ENCODE peak calls at places on chromosomes 7 and 10, in ten cellular contexts. E, B, Y, A, I, W, Q, N, H and V are unnamed samples.

GRCh38 chr10:93465806-93466675 is 16.1 kb downstream of the MYOF start:
- DNase-seq in B (peak; percentile 86), N (no peak), Q (peak; percentile 89), E (no peak), H (no peak), Y (peak; percentile 63), I (peak; percentile 96), A (peak; percentile 96), W (peak; percentile 12), V (no peak)

GRCh38 chr7:1123721-1124120 is 35.8 kb downstream of the GPER1 start:
- DNase-seq in Y (no peak), A (peak; percentile 13), E (no peak), B (peak; percentile 91), H (no peak), Q (peak; percentile 93), W (peak; percentile 61), N (no peak), I (no peak), V (no peak)

GRCh38 chr7:82194011-82194410 is 249.6 kb downstream of the CACNA2D1 start:
- DNase-seq in N (no peak), E (no peak), W (no peak), Y (no peak), B (peak; percentile 29), Q (peak; percentile 56), H (no peak), I (no peak), A (peak; percentile 38), V (no peak)

GRCh38 chr7:17392846-17393245 is 94.4 kb downstream of the AHR start:
- DNase-seq in N (no peak), B (peak; percentile 52), W (no peak), E (no peak), Y (no peak), H (no peak), I (no peak), Q (peak; percentile 56), A (peak; percentile 88), V (no peak)

GRCh38 chr7:27347261-27347610 is 104.6 kb downstream of the EVX1 start:
- DNase-seq in E (no peak), N (no peak), W (no peak), A (no peak), Y (no peak), H (no peak), I (no peak), B (no peak), Q (no peak), V (no peak)

GRCh38 chr7:44308741-44309270 is 16.6 kb downstream of the CAMK2B start:
- DNase-seq in H (no peak), E (no peak), Y (no peak), W (no peak), A (no peak), N (peak; percentile 4), Q (peak; percentile 14), I (no peak), B (peak; percentile 10), V (no peak)

GRCh38 chr10:111023060-111023459 is 53.8 kb upstream of the ADRA2A start:
- DNase-seq in H (no peak), N (no peak), A (no peak), I (no peak), Y (no peak), W (no peak), Q (no peak), B (no peak), E (no peak), V (no peak)

GRCh38 chr7:22561356-22561755 is 61.4 kb upstream of the STEAP1B start:
- DNase-seq in W (no peak), E (no peak), Q (peak; percentile 93), N (no peak), H (no peak), B (peak; percentile 90), Y (no peak), I (peak; percentile 90), A (peak; percentile 98), V (no peak)

GRCh38 chr7:155136619-155137243 is 66.6 kb downstream of the HTR5A start:
- DNase-seq in N (no peak), H (no peak), E (no peak), B (no peak), Q (no peak), I (no peak), A (no peak), Y (no peak), W (no peak), V (no peak)

GRCh38 chr10:91022924-91023707 is 102.2 kb upstream of the ANKRD1 start:
- DNase-seq in Y (no peak), Q (no peak), E (no peak), B (no peak), A (peak; percentile 43), H (no peak), W (peak; percentile 71), N (no peak), I (no peak), V (no peak)

GRCh38 chr7:91191771-91192170 is 72.5 kb upstream of the FZD1 start:
- DNase-seq in Y (no peak), E (no peak), H (no peak), A (no peak), Q (no peak), W (no peak), B (no peak), N (no peak), I (no peak), V (no peak)

GRCh38 chr7:150401861-150402631 is 22.9 kb downstream of the ZNF775 start:
- DNase-seq in I (no peak), W (no peak), E (no peak), Q (no peak), Y (no peak), N (no peak), B (no peak), H (no peak), A (peak; percentile 28), V (no peak)

GRCh38 chr7:29976673-29977072 is 12.9 kb downstream of the SCRN1 start:
- DNase-seq in N (no peak), I (no peak), H (no peak), Y (no peak), B (no peak), W (peak; percentile 46), Q (no peak), A (no peak), E (no peak), V (no peak)

GRCh38 chr7:63027075-63027474 is 971.6 kb upstream of the ZNF722 start:
- DNase-seq in B (no peak), E (no peak), Q (no peak), I (no peak), H (no peak), A (no peak), Y (no peak), W (no peak), N (no peak), V (no peak)

GRCh38 chr7:901388-902154 is 25.2 kb downstream of the GET4 start:
- DNase-seq in B (peak; percentile 94), H (no peak), N (no peak), A (peak; percentile 62), E (peak; percentile 41), Q (peak; percentile 95), I (peak; percentile 99), Y (no peak), W (peak; percentile 61), V (peak; percentile 32)

GRCh38 chr7:26011039-26011696 is 140.8 kb upstream of the NFE2L3 start:
- DNase-seq in B (no peak), W (no peak), A (no peak), Y (no peak), N (no peak), I (no peak), E (no peak), H (no peak), Q (no peak), V (no peak)